ENCODE peak calls at places on chromosome 9, in six cellular contexts. P is hippocampal formation, K is KBM-7, F is NCI-H2171 treated with DMSO at 0.1 percent for 48 hours, R is neural crest cell, X is hepatic stellate cell. N is an unnamed sample.

GRCh38 chr9:86585422-86586143 is 231.4 kb upstream of the TUT7 start:
- DNase-seq in P (no peak), K (no peak), F (no peak), R (no peak), X (no peak), N (no peak)

GRCh38 chr9:124341455-124342170 is 73.6 kb downstream of the PSMB7 start:
- DNase-seq in P (no peak), K (no peak), F (no peak), R (no peak), X (no peak), N (no peak)

GRCh38 chr9:13088734-13089427 is 190.6 kb downstream of the MPDZ start:
- DNase-seq in P (peak; percentile 8), K (peak; percentile 61), F (peak; percentile 81), R (peak; percentile 19), X (peak; percentile 50), N (peak; percentile 26)

GRCh38 chr9:88808019-88808656 is 183.1 kb upstream of the S1PR3 start:
- DNase-seq in P (no peak), K (no peak), F (no peak), R (no peak), X (no peak), N (no peak)

GRCh38 chr9:13181652-13182051 is 97.8 kb downstream of the MPDZ start:
- DNase-seq in P (no peak), K (no peak), F (peak; percentile 4), R (no peak), X (no peak), N (no peak)

GRCh38 chr9:130555968-130556367 is 23.4 kb upstream of the FUBP3 start:
- DNase-seq in P (no peak), K (no peak), F (peak; percentile 39), R (no peak), X (no peak), N (no peak)

GRCh38 chr9:93958875-93959682 is 3.9 kb upstream of the BARX1 start:
- DNase-seq in P (no peak), K (peak; percentile 65), F (no peak), R (no peak), X (no peak), N (no peak)

GRCh38 chr9:83119873-83120272 is 56.9 kb upstream of the RASEF start:
- DNase-seq in P (no peak), K (no peak), F (no peak), R (no peak), X (no peak), N (no peak)

GRCh38 chr9:27142299-27142930 is 33.4 kb downstream of the TEK start:
- DNase-seq in P (no peak), K (no peak), F (no peak), R (no peak), X (no peak), N (no peak)

GRCh38 chr9:116189683-116190082 is 36.1 kb downstream of the PAPPA start:
- DNase-seq in P (no peak), K (no peak), F (no peak), R (no peak), X (no peak), N (no peak)

GRCh38 chr9:103721056-103721455 is 373.1 kb upstream of the SMC2 start:
- DNase-seq in P (no peak), K (no peak), F (no peak), R (no peak), X (no peak), N (no peak)

GRCh38 chr9:32644698-32645097 is 9.2 kb upstream of the TAF1L start:
- DNase-seq in P (no peak), K (no peak), F (no peak), R (no peak), X (peak; percentile 14), N (no peak)

GRCh38 chr9:133269537-133270357 is 5.3 kb downstream of the ABO start:
- DNase-seq in P (no peak), K (no peak), F (no peak), R (no peak), X (no peak), N (no peak)

GRCh38 chr9:95461448-95462381 is 55.1 kb downstream of the PTCH1 start:
- DNase-seq in P (no peak), K (no peak), F (no peak), R (no peak), X (peak; percentile 12), N (no peak)

GRCh38 chr9:29078063-29078660 is 1504.9 kb upstream of the C9orf72 start:
- DNase-seq in P (no peak), K (no peak), F (no peak), R (no peak), X (no peak), N (no peak)

GRCh38 chr9:68919666-68920065 is 94.2 kb downstream of the PRKACG start:
- DNase-seq in P (no peak), K (no peak), F (no peak), R (no peak), X (no peak), N (no peak)

GRCh38 chr9:87194471-87194870 is 247.2 kb upstream of the GAS1 start:
- DNase-seq in P (no peak), K (no peak), F (no peak), R (no peak), X (no peak), N (no peak)

GRCh38 chr9:133513214-133514088 is 11.3 kb downstream of the MYMK start:
- DNase-seq in P (peak; percentile 27), K (no peak), F (peak; percentile 90), R (no peak), X (no peak), N (no peak)

GRCh38 chr9:37424204-37424685 is 1.7 kb downstream of the GRHPR start:
- DNase-seq in P (no peak), K (no peak), F (no peak), R (no peak), X (no peak), N (no peak)

GRCh38 chr9:132412089-132412488 is 2.1 kb downstream of the CFAP77 start:
- DNase-seq in P (no peak), K (peak; percentile 50), F (peak; percentile 37), R (peak; percentile 55), X (no peak), N (no peak)

GRCh38 chr9:8784813-8785212 is 985.2 kb upstream of the DMAC1 start:
- DNase-seq in P (no peak), K (no peak), F (peak; percentile 80), R (no peak), X (no peak), N (no peak)

GRCh38 chr9:137492464-137493162 is 33.5 kb upstream of the NSMF start:
- DNase-seq in P (no peak), K (no peak), F (no peak), R (no peak), X (no peak), N (peak; percentile 55)

GRCh38 chr9:125549465-125550215 is 157.4 kb downstream of the MAPKAP1 start:
- DNase-seq in P (no peak), K (no peak), F (no peak), R (no peak), X (no peak), N (no peak)

GRCh38 chr9:124863371-124863831 is 1.5 kb downstream of the ARPC5L start:
- DNase-seq in P (no peak), K (no peak), F (peak; percentile 16), R (no peak), X (no peak), N (no peak)

GRCh38 chr9:71746023-71746752 is 22.1 kb downstream of the CEMIP2 start:
- DNase-seq in P (no peak), K (no peak), F (no peak), R (no peak), X (no peak), N (no peak)

GRCh38 chr9:91211414-91211813 is 150.3 kb downstream of the AUH start:
- DNase-seq in P (no peak), K (no peak), F (no peak), R (no peak), X (no peak), N (no peak)

GRCh38 chr9:130382636-130383349 is 62.0 kb upstream of the ASS1 start:
- DNase-seq in P (no peak), K (no peak), F (peak; percentile 50), R (no peak), X (no peak), N (no peak)

GRCh38 chr9:117403848-117404247 is 11.0 kb downstream of the ASTN2 start:
- DNase-seq in P (no peak), K (no peak), F (peak; percentile 96), R (no peak), X (no peak), N (no peak)

GRCh38 chr9:114516913-114517312 is 11.6 kb upstream of the WHRN start:
- DNase-seq in P (no peak), K (no peak), F (no peak), R (no peak), X (no peak), N (no peak)

GRCh38 chr9:20462410-20462809 is 159.9 kb downstream of the MLLT3 start:
- DNase-seq in P (no peak), K (no peak), F (no peak), R (no peak), X (no peak), N (no peak)

GRCh38 chr9:14415947-14416346 is 102.0 kb upstream of the NFIB start:
- DNase-seq in P (no peak), K (no peak), F (no peak), R (no peak), X (peak; percentile 12), N (no peak)

GRCh38 chr9:121718063-121718462 is 66.6 kb downstream of the DAB2IP start:
- DNase-seq in P (peak; percentile 38), K (no peak), F (peak; percentile 73), R (no peak), X (no peak), N (no peak)

N was measured in GM12892.